ENCODE peak calls at places on chromosomes 13 and 19, in eight cellular contexts. One of them, this sample, is unnamed.

GRCh38 chr19:1819211-1819975 is 7.3 kb upstream of the ATP8B3 start:
- DNase-seq in NCI-H1092: no peak
- DNase-seq in psoas muscle: no peak
- DNase-seq in C1 segment of cervical spinal cord: no peak
- DNase-seq in kidney tubule cell: no peak
- DNase-seq in osteocyte: no peak
- DNase-seq in amniotic stem cell: no peak
- DNase-seq in GDM1: no peak
- DNase-seq in this sample: no peak

GRCh38 chr19:2974342-2974932 is 2.9 kb upstream of the TLE6 start:
- DNase-seq in NCI-H1092: no peak
- DNase-seq in psoas muscle: peak
- DNase-seq in C1 segment of cervical spinal cord: no peak
- DNase-seq in kidney tubule cell: no peak
- DNase-seq in osteocyte: no peak
- DNase-seq in amniotic stem cell: no peak
- DNase-seq in GDM1: peak
- DNase-seq in this sample: no peak

GRCh38 chr19:5292453-5292842 is 48.2 kb downstream of the PTPRS start:
- DNase-seq in NCI-H1092: no peak
- DNase-seq in psoas muscle: no peak
- DNase-seq in C1 segment of cervical spinal cord: no peak
- DNase-seq in kidney tubule cell: peak
- DNase-seq in osteocyte: no peak
- DNase-seq in amniotic stem cell: no peak
- DNase-seq in GDM1: peak
- DNase-seq in this sample: no peak

GRCh38 chr19:9431475-9431874 is 3.9 kb downstream of the ZNF266 start:
- DNase-seq in NCI-H1092: peak
- DNase-seq in psoas muscle: no peak
- DNase-seq in C1 segment of cervical spinal cord: no peak
- DNase-seq in kidney tubule cell: peak
- DNase-seq in osteocyte: no peak
- DNase-seq in amniotic stem cell: no peak
- DNase-seq in GDM1: peak
- DNase-seq in this sample: no peak

GRCh38 chr13:76672422-76672821 is 213.8 kb downstream of the KCTD12 start:
- DNase-seq in NCI-H1092: no peak
- DNase-seq in psoas muscle: no peak
- DNase-seq in C1 segment of cervical spinal cord: no peak
- DNase-seq in kidney tubule cell: peak
- DNase-seq in osteocyte: no peak
- DNase-seq in amniotic stem cell: no peak
- DNase-seq in GDM1: no peak
- DNase-seq in this sample: no peak

GRCh38 chr19:12847159-12848139 is 9.1 kb downstream of the MAST1 start:
- DNase-seq in NCI-H1092: peak
- DNase-seq in psoas muscle: peak
- DNase-seq in C1 segment of cervical spinal cord: peak
- DNase-seq in kidney tubule cell: peak
- DNase-seq in osteocyte: peak
- DNase-seq in amniotic stem cell: peak
- DNase-seq in GDM1: peak
- DNase-seq in this sample: peak

GRCh38 chr19:42428676-42429075 is 1.5 kb upstream of the LIPE start:
- DNase-seq in NCI-H1092: no peak
- DNase-seq in psoas muscle: no peak
- DNase-seq in C1 segment of cervical spinal cord: no peak
- DNase-seq in kidney tubule cell: no peak
- DNase-seq in osteocyte: no peak
- DNase-seq in amniotic stem cell: no peak
- DNase-seq in GDM1: no peak
- DNase-seq in this sample: no peak

GRCh38 chr19:33819875-33820781 is 23.5 kb downstream of the KCTD15 start:
- DNase-seq in NCI-H1092: no peak
- DNase-seq in psoas muscle: peak
- DNase-seq in C1 segment of cervical spinal cord: peak
- DNase-seq in kidney tubule cell: peak
- DNase-seq in osteocyte: no peak
- DNase-seq in amniotic stem cell: no peak
- DNase-seq in GDM1: peak
- DNase-seq in this sample: peak

GRCh38 chr13:114285166-114285808 is 3.9 kb downstream of the UPF3A start:
- DNase-seq in NCI-H1092: no peak
- DNase-seq in psoas muscle: no peak
- DNase-seq in C1 segment of cervical spinal cord: no peak
- DNase-seq in kidney tubule cell: peak
- DNase-seq in osteocyte: no peak
- DNase-seq in amniotic stem cell: no peak
- DNase-seq in GDM1: no peak
- DNase-seq in this sample: no peak

GRCh38 chr13:101424381-101425155 is 8.3 kb upstream of the NALCN start:
- DNase-seq in NCI-H1092: no peak
- DNase-seq in psoas muscle: no peak
- DNase-seq in C1 segment of cervical spinal cord: peak
- DNase-seq in kidney tubule cell: no peak
- DNase-seq in osteocyte: no peak
- DNase-seq in amniotic stem cell: peak
- DNase-seq in GDM1: no peak
- DNase-seq in this sample: no peak

GRCh38 chr19:33627962-33628839 is 6.4 kb downstream of the CHST8 start:
- DNase-seq in NCI-H1092: no peak
- DNase-seq in psoas muscle: no peak
- DNase-seq in C1 segment of cervical spinal cord: no peak
- DNase-seq in kidney tubule cell: no peak
- DNase-seq in osteocyte: no peak
- DNase-seq in amniotic stem cell: no peak
- DNase-seq in GDM1: no peak
- DNase-seq in this sample: no peak

GRCh38 chr13:97018029-97018819 is 23.9 kb upstream of the OXGR1 start:
- DNase-seq in NCI-H1092: peak
- DNase-seq in psoas muscle: no peak
- DNase-seq in C1 segment of cervical spinal cord: no peak
- DNase-seq in kidney tubule cell: peak
- DNase-seq in osteocyte: no peak
- DNase-seq in amniotic stem cell: no peak
- DNase-seq in GDM1: peak
- DNase-seq in this sample: no peak

This sample was measured in right lobe of liver.